ENCODE peak calls at places on chromosomes 13 and 19, in six cellular contexts. B is left ventricle myocardium inferior, S is tibial artery, Y is heart left ventricle, Z is tibial nerve, V is lung. E is an unnamed sample.

GRCh38 chr13:101123028-101123427 is 293.3 kb downstream of the NALCN start:
- DNase-seq in Z (no peak), S (no peak), Y (no peak), V (no peak), B (no peak), E (no peak)

GRCh38 chr13:61255035-61255796 is 160.4 kb downstream of the PCDH20 start:
- DNase-seq in V (no peak), Z (no peak), S (no peak), Y (no peak), B (no peak), E (peak)

GRCh38 chr19:10979950-10980349 is 19.1 kb downstream of the SMARCA4 start:
- DNase-seq in Y (no peak), S (no peak), B (no peak), V (no peak), Z (no peak), E (no peak)

GRCh38 chr13:21355304-21355703 is 103.8 kb downstream of the ZDHHC20 start:
- DNase-seq in Y (no peak), S (no peak), B (no peak), V (no peak), Z (no peak), E (no peak)

GRCh38 chr13:110869805-110870706 is 44.8 kb downstream of the ANKRD10 start:
- DNase-seq in Y (peak), Z (peak), V (peak), S (peak), B (peak), E (no peak)

GRCh38 chr13:32126756-32127155 is 95.2 kb downstream of the FRY start:
- DNase-seq in B (no peak), V (no peak), Z (no peak), S (no peak), Y (no peak), E (no peak)

GRCh38 chr13:113671066-113672001 is 4.3 kb downstream of the GRK1 start:
- DNase-seq in V (no peak), Y (no peak), S (peak), B (peak), Z (peak), E (peak)

GRCh38 chr13:43878897-43879322 is 630 bp downstream of the CCDC122 start:
- DNase-seq in S (peak), B (peak), Z (peak), V (peak), Y (peak), E (peak)

GRCh38 chr19:18408053-18408476 is 10.6 kb upstream of the LRRC25 start:
- DNase-seq in V (no peak), S (no peak), Y (no peak), Z (no peak), B (no peak), E (no peak)

GRCh38 chr13:30861163-30861562 is 44.9 kb upstream of the MEDAG start:
- DNase-seq in B (no peak), V (no peak), Y (no peak), S (no peak), Z (no peak), E (no peak)

GRCh38 chr19:47176071-47176626 is 45.5 kb downstream of the SAE1 start:
- DNase-seq in Z (no peak), Y (no peak), B (no peak), V (no peak), S (no peak), E (no peak)

GRCh38 chr13:21999666-22000065 is 328.8 kb downstream of the FGF9 start:
- DNase-seq in Y (no peak), S (no peak), Z (no peak), B (no peak), V (no peak), E (no peak)

GRCh38 chr19:17021793-17022590 is 4.6 kb downstream of the CPAMD8 start:
- DNase-seq in B (no peak), Y (no peak), Z (no peak), V (peak), S (no peak), E (no peak)

GRCh38 chr19:55276720-55277430 is 3.0 kb downstream of the HSPBP1 start:
- DNase-seq in Y (no peak), Z (no peak), S (no peak), V (no peak), B (no peak), E (no peak)
- H3K4me3 ChIP-seq in Y (no peak), Z (no peak), S (no peak), V (no peak), B (no peak), E (no peak)

DNA sequence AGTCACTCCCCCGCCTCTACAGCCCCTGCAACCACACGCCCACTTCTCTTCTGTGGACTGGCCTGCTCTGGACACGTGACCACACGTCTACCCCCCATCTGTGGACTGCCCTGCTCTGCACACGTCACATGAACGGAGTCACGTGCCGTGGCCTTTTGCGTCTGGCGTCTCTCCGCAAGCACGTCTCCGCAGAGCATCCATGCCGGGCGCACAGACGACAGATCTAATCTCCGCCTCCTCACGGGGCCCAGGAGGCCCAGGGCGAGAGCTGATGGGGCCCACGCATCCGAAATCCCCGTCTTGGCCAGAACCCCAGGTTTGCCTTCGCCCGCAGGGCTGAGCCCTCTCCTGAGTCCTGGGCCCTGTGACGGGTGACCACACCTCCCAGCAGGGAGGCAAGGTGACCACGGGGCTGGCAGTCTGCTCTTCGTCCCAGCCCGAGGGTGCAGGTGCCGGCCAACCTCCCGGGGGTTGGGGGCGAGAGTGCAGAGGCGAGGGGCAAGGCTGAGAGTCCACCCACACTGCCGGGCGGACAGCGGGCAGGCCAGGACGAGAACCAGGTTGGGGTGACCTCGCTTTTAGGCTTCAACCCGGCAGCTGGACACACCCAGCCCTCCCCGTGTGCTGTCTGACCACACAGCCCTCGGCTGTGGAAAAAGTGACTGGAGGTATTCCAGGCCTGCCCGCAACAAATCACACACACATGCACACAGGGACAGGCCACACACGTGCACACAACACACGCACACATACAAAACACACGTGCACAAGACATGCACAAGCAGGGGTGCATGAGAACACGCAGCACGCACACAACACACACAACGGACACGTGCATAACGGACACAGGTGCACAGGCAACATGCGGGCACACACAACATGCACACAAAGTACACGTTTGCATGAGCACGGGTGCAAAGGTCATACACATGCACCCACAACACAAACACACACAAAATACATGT is 3.9 kb downstream of the SBNO2 start:
- DNase-seq in S (no peak), Z (no peak), V (no peak), Y (peak), B (no peak), E (no peak)
- H3K4me3 ChIP-seq in S (no peak), Z (peak), V (no peak), Y (no peak), B (no peak), E (no peak)

GRCh38 chr19:42253245-42254082 is 1.5 kb downstream of the ERF start:
- DNase-seq in V (peak), Z (no peak), B (peak), S (peak), Y (peak), E (peak)
- H3K4me3 ChIP-seq in V (peak), Z (peak), B (peak), S (peak), Y (peak), E (peak)

DNA sequence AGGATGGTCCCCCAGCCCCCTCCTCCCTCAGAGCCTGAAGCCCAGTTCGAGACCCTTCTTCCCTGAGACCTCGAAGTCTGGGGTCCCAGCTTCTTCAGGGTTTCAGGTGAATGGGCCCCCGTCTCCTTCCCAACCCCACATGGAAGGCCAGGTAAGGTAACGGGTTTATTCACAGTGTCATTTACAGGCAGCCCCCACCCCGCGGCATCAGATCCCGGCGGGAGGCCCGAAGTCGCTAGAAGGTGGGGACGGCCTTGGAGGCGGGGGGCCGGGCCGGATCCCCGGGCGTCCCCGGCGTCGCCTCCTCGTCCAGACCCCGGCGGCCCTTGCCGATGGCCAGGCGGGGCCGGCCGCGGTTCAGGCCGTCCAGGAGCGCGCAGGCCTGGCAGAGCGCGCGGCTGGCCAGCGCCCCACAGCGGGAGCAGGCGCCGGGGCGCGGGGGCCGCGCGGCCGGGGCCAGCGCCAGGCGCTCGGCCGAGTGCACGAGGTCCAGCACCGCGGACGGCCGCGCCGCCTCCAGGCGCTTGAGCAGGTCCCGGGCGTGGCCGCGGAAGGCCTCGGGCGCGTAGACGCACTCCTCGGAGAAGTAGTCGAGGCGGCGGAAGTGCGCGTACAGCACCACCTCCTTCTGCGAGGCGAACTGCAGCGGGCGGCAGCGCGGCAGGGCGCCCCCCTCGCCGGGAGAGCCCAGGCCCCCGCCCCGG is 9.7 kb downstream of the CTU1 start:
- DNase-seq in Z (no peak), V (no peak), S (no peak), B (peak), Y (peak), E (no peak)
- H3K4me3 ChIP-seq in Z (no peak), V (no peak), S (no peak), B (peak), Y (peak), E (no peak)

GRCh38 chr19:48329167-48329891 is 4.0 kb downstream of the EMP3 start:
- DNase-seq in Y (no peak), S (no peak), B (no peak), Z (no peak), V (no peak), E (no peak)
- H3K4me3 ChIP-seq in Y (peak), S (no peak), B (peak), Z (no peak), V (no peak), E (peak)

DNA sequence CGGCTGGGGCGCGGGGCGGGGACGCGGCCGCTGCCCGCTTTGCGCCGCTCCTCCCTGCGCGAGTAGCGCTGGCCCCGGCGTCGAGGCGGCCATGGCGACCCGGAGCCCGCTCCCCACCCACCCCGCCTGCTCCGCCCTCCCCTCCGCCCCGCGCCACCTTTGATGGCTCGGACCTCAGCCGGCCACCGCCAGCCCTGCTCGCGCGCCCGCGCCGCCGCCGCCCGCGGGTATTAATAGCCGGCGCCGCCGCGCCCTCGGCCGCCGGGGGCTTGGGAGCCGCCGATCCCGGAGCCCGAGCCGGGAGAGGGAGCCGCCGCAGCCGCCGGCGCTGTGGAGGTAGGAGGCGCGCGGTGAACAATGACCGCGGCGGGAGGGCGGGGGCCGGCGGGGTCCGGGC is 261 bp downstream of the FARP1 start:
- DNase-seq in V (no peak), B (peak), Z (no peak), Y (peak), S (peak), E (no peak)
- H3K4me3 ChIP-seq in V (peak), B (peak), Z (peak), Y (peak), S (peak), E (peak)

GRCh38 chr19:15448014-15448777 is 1.6 kb downstream of the WIZ start:
- DNase-seq in V (no peak), Y (no peak), B (no peak), Z (no peak), S (peak), E (no peak)
- H3K4me3 ChIP-seq in V (no peak), Y (no peak), B (peak), Z (no peak), S (no peak), E (no peak)

GRCh38 chr19:2695288-2695866 is 7.1 kb downstream of the GNG7 start:
- DNase-seq in Z (no peak), S (no peak), Y (peak), V (no peak), B (peak), E (no peak)
- H3K4me3 ChIP-seq in Z (no peak), S (no peak), Y (no peak), V (no peak), B (peak), E (no peak)

GRCh38 chr19:38669532-38669931 is 22.1 kb downstream of the ACTN4 start:
- DNase-seq in V (no peak), B (no peak), Y (no peak), S (no peak), Z (no peak), E (no peak)
- H3K4me3 ChIP-seq in V (no peak), B (no peak), Y (no peak), S (no peak), Z (no peak), E (no peak)